ENCODE peak calls at places on chromosomes 5 and 9, in seven cellular contexts. A is cardiac muscle cell, N is osteocyte, H is chondrocyte, U is lower leg skin, F is OCI-LY7, G is SK-N-SH. D is an unnamed sample.

GRCh38 chr5:124087752-124088151 is 575.8 kb downstream of the CSNK1G3 start:
- DNase-seq in A (no peak), N (no peak), H (no peak), U (no peak), F (no peak), G (no peak), D (no peak)

GRCh38 chr5:149760700-149761187 is 30.6 kb downstream of the PPARGC1B start:
- DNase-seq in A (no peak), N (no peak), H (no peak), U (no peak), F (no peak), G (no peak), D (no peak)

GRCh38 chr5:36145311-36145710 is 6.4 kb downstream of the LMBRD2 start:
- DNase-seq in A (no peak), N (no peak), H (no peak), U (no peak), F (no peak), G (no peak), D (no peak)

GRCh38 chr9:27572566-27572917 is 739 bp downstream of the C9orf72 start:
- DNase-seq in A (peak; percentile 34), N (no peak), H (no peak), U (no peak), F (peak; percentile 61), G (peak; percentile 50), D (peak; percentile 62)

GRCh38 chr9:27414215-27414731 is 109.8 kb upstream of the IFNK start:
- DNase-seq in A (no peak), N (no peak), H (no peak), U (no peak), F (no peak), G (no peak), D (no peak)

GRCh38 chr9:34227445-34227844 is 48.6 kb downstream of the UBAP1 start:
- DNase-seq in A (peak; percentile 54), N (no peak), H (no peak), U (no peak), F (no peak), G (no peak), D (no peak)

GRCh38 chr5:179766021-179766725 is 27.6 kb upstream of the LTC4S start:
- DNase-seq in A (peak; percentile 40), N (no peak), H (peak; percentile 87), U (no peak), F (no peak), G (peak; percentile 43), D (no peak)

GRCh38 chr9:90019596-90019995 is 414.8 kb downstream of the GADD45G start:
- DNase-seq in A (no peak), N (no peak), H (no peak), U (no peak), F (no peak), G (no peak), D (no peak)

DNA sequence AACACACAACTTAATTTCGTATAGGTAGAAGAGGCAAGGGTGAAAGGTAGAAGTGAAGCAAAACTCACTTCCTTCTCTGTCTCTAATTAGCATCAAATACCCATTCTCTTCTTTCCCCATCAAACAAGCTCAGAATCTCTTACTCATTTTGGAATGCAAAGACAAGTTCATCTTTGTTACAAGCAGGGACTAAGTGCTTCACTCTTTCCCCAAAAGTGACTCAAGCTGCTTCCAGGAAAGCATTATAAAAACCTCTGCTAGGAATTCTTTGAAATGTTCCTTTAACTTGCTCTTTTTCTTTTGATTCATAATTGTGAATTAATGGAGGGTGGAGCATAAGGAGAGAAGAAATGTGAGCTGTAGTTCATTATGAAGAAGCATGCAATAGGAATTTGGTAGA is 109.4 kb upstream of the DPYSL3 start:
- DNase-seq in A (peak; percentile 30), N (no peak), H (no peak), U (no peak), F (no peak), G (no peak), D (no peak)
- TF ChIP-seq CTCF in A (no peak), N (no peak), H (no peak), U (no peak), F (no peak), G (no peak), D (no peak)

GRCh38 chr5:133389066-133389590 is 223.2 kb downstream of the FSTL4 start:
- DNase-seq in A (no peak), N (peak; percentile 46), H (no peak), U (peak; percentile 28), F (no peak), G (no peak), D (no peak)

GRCh38 chr5:133391349-133392136 is 220.8 kb downstream of the FSTL4 start:
- DNase-seq in A (no peak), N (peak; percentile 64), H (no peak), U (peak; percentile 37), F (no peak), G (no peak), D (no peak)

GRCh38 chr5:133393776-133394476 is 218.4 kb downstream of the FSTL4 start:
- DNase-seq in A (no peak), N (peak; percentile 73), H (no peak), U (peak; percentile 75), F (no peak), G (no peak), D (no peak)

GRCh38 chr5:133390416-133391155 is 221.8 kb downstream of the FSTL4 start:
- DNase-seq in A (no peak), N (peak; percentile 64), H (no peak), U (peak; percentile 57), F (no peak), G (no peak), D (no peak)

GRCh38 chr5:133392448-133392847 is 219.9 kb downstream of the FSTL4 start:
- DNase-seq in A (no peak), N (no peak), H (no peak), U (peak; percentile 25), F (no peak), G (no peak), D (no peak)
- TF ChIP-seq CTCF in A (no peak), N (no peak), H (no peak), U (no peak), F (no peak), G (no peak), D (no peak)

GRCh38 chr9:15381491-15381890 is 41.2 kb upstream of the SNAPC3 start:
- DNase-seq in A (no peak), N (no peak), H (no peak), U (no peak), F (no peak), G (no peak), D (no peak)
- TF ChIP-seq CTCF in A (no peak), N (no peak), H (no peak), U (no peak), F (no peak), G (no peak), D (no peak)

GRCh38 chr5:103582364-103582763 is 19.8 kb upstream of the NUDT12 start:
- DNase-seq in A (peak; percentile 73), N (no peak), H (no peak), U (no peak), F (peak; percentile 22), G (peak; percentile 32), D (no peak)

GRCh38 chr5:103589416-103590175 is 27.0 kb upstream of the NUDT12 start:
- DNase-seq in A (peak; percentile 6), N (no peak), H (no peak), U (no peak), F (no peak), G (no peak), D (no peak)

DNA sequence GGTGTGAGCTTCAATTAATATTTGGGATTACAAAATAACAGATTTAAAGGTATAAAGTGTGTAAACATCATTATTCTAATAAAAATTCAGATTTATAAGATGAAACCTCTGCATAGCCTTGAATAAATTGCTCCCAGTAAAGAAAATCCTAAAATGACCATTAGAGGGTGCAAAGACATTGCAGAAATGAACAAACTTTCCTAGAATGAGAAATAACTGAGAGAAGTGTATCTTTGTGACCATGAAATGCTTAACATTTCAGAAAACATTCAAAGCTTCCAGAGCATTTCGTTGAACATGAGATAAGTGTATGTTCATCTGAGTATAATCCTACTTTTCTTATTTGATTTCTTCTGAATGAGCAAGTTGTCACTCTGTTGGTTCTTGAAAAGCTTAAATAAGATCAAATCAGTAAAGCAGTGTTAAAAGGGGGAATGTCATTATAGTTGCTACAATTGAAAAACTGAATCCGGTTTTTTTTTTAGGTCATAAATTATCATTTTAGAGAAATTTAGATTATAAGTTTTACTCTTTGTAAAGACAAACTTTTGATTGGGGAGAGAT is 24.7 kb upstream of the NUDT12 start:
- DNase-seq in A (peak; percentile 55), N (no peak), H (no peak), U (no peak), F (no peak), G (peak; percentile 36), D (no peak)
- TF ChIP-seq CTCF in A (peak; percentile 57), N (peak; percentile 69), H (peak; percentile 93), U (no peak), F (peak; percentile 64), G (peak; percentile 77), D (peak; percentile 50)

D was measured in right lobe of liver.